ENCODE peak calls at places on chromosomes 7 and 10, in six cellular contexts. G is ovary, A is Peyer's patch, P is A549, B is endothelial cell of umbilical vein, F is GM12878. N is an unnamed sample.

GRCh38 chr10:97023401-97024180 is 162.2 kb downstream of the SLIT1 start:
- DNase-seq in G (no peak), A (no peak), P (no peak), B (no peak), F (no peak), N (no peak)

GRCh38 chr10:7563368-7563767 is 103.4 kb downstream of the ITIH5 start:
- DNase-seq in G (peak; percentile 71), A (peak; percentile 23), P (no peak), B (no peak), F (no peak), N (no peak)

GRCh38 chr10:37754538-37755323 is 102.7 kb downstream of the ZNF248 start:
- DNase-seq in G (no peak), A (no peak), P (peak; percentile 72), B (no peak), F (no peak), N (peak; percentile 15)

GRCh38 chr10:123998197-123999141 is 94.9 kb downstream of the CHST15 start:
- DNase-seq in G (no peak), A (no peak), P (no peak), B (no peak), F (no peak), N (no peak)

GRCh38 chr10:80202934-80203834 is 2.2 kb downstream of the ANXA11 start:
- DNase-seq in G (peak; percentile 54), A (peak; percentile 74), P (peak; percentile 75), B (peak; percentile 65), F (peak; percentile 55), N (peak; percentile 93)

GRCh38 chr7:1767524-1767923 is 97.4 kb downstream of the ELFN1 start:
- DNase-seq in G (no peak), A (no peak), P (peak; percentile 36), B (no peak), F (no peak), N (no peak)

GRCh38 chr10:62050941-62051433 is 149.5 kb downstream of the ARID5B start:
- DNase-seq in G (peak; percentile 55), A (peak; percentile 64), P (peak; percentile 81), B (peak; percentile 88), F (peak; percentile 67), N (peak; percentile 66)

GRCh38 chr10:127934383-127934782 is 27.5 kb downstream of the PTPRE start:
- DNase-seq in G (no peak), A (no peak), P (no peak), B (no peak), F (no peak), N (no peak)

GRCh38 chr7:112263519-112263918 is 57.0 kb downstream of the ZNF277 start:
- DNase-seq in G (no peak), A (no peak), P (no peak), B (no peak), F (no peak), N (no peak)

GRCh38 chr7:5421626-5422323 is 1.9 kb downstream of the TNRC18 start:
- DNase-seq in G (peak; percentile 73), A (no peak), P (peak; percentile 72), B (peak; percentile 61), F (no peak), N (no peak)

GRCh38 chr7:137774793-137775201 is 72.0 kb downstream of the DGKI start:
- DNase-seq in G (no peak), A (no peak), P (no peak), B (peak; percentile 19), F (no peak), N (peak; percentile 7)

GRCh38 chr10:78199019-78199418 is 165.4 kb downstream of the RPS24 start:
- DNase-seq in G (no peak), A (no peak), P (no peak), B (no peak), F (no peak), N (no peak)

GRCh38 chr10:34651796-34652195 is 163.3 kb downstream of the PARD3 start:
- DNase-seq in G (no peak), A (no peak), P (no peak), B (no peak), F (no peak), N (no peak)

GRCh38 chr10:93707623-93708022 is 5.2 kb upstream of the FRA10AC1 start:
- DNase-seq in G (no peak), A (no peak), P (no peak), B (no peak), F (no peak), N (no peak)

GRCh38 chr10:106555599-106555998 is 608.9 kb downstream of the SORCS1 start:
- DNase-seq in G (no peak), A (no peak), P (no peak), B (no peak), F (no peak), N (no peak)

GRCh38 chr7:2811476-2812118 is 32.5 kb downstream of the GNA12 start:
- DNase-seq in G (peak; percentile 64), A (no peak), P (no peak), B (no peak), F (no peak), N (no peak)

GRCh38 chr10:127986543-127987466 is 79.9 kb downstream of the PTPRE start:
- DNase-seq in G (no peak), A (no peak), P (no peak), B (peak; percentile 77), F (no peak), N (no peak)

GRCh38 chr10:52491246-52492000 is 177.3 kb downstream of the DKK1 start:
- DNase-seq in G (no peak), A (no peak), P (no peak), B (peak; percentile 35), F (no peak), N (no peak)

GRCh38 chr10:124912487-124912886 is 29.4 kb upstream of the ZRANB1 start:
- DNase-seq in G (no peak), A (no peak), P (no peak), B (no peak), F (no peak), N (no peak)

GRCh38 chr7:64795176-64795575 is 948 bp downstream of the ZNF138 start:
- DNase-seq in G (no peak), A (no peak), P (no peak), B (no peak), F (no peak), N (no peak)

GRCh38 chr7:84688671-84689070 is 494.1 kb upstream of the SEMA3A start:
- DNase-seq in G (no peak), A (no peak), P (no peak), B (peak; percentile 75), F (no peak), N (no peak)

GRCh38 chr10:115936926-115937755 is 335.9 kb downstream of the GFRA1 start:
- DNase-seq in G (no peak), A (no peak), P (no peak), B (peak; percentile 21), F (no peak), N (no peak)

GRCh38 chr7:16929146-16929762 is 47.5 kb upstream of the AGR3 start:
- DNase-seq in G (no peak), A (no peak), P (no peak), B (no peak), F (peak; percentile 28), N (no peak)

GRCh38 chr7:28207486-28208158 is 27.0 kb upstream of the JAZF1 start:
- DNase-seq in G (no peak), A (no peak), P (no peak), B (peak; percentile 78), F (peak; percentile 41), N (no peak)

GRCh38 chr10:28089467-28089866 is 90.6 kb upstream of the ODAD2 start:
- DNase-seq in G (no peak), A (no peak), P (no peak), B (peak; percentile 63), F (no peak), N (peak; percentile 25)

GRCh38 chr7:94223375-94224084 is 171.2 kb upstream of the COL1A2 start:
- DNase-seq in G (no peak), A (no peak), P (peak; percentile 75), B (peak; percentile 77), F (no peak), N (peak; percentile 9)

GRCh38 chr7:115356139-115356746 is 434.3 kb downstream of the MDFIC start:
- DNase-seq in G (no peak), A (no peak), P (peak; percentile 27), B (peak; percentile 16), F (no peak), N (no peak)

GRCh38 chr10:100710151-100710871 is 35.1 kb upstream of the PAX2 start:
- DNase-seq in G (no peak), A (no peak), P (no peak), B (no peak), F (no peak), N (no peak)

GRCh38 chr10:57964371-57964770 is 303.3 kb downstream of the IPMK start:
- DNase-seq in G (no peak), A (no peak), P (peak; percentile 33), B (no peak), F (no peak), N (peak; percentile 44)

GRCh38 chr10:32954080-32954479 is 4.0 kb downstream of the ITGB1 start:
- DNase-seq in G (no peak), A (no peak), P (peak; percentile 72), B (no peak), F (no peak), N (no peak)

GRCh38 chr10:96395931-96396877 is 37.4 kb upstream of the OPALIN start:
- DNase-seq in G (peak; percentile 65), A (peak; percentile 49), P (peak; percentile 73), B (peak; percentile 64), F (no peak), N (peak; percentile 80)

GRCh38 chr10:93071177-93071472 is 2.6 kb upstream of the CYP26A1 start:
- DNase-seq in G (no peak), A (no peak), P (no peak), B (no peak), F (no peak), N (no peak)

GRCh38 chr10:73248259-73248724 is 1.2 kb upstream of the DNAJC9 start:
- DNase-seq in G (no peak), A (no peak), P (no peak), B (no peak), F (no peak), N (no peak)

GRCh38 chr10:77648472-77648871 is 10.9 kb upstream of the KCNMA1 start:
- DNase-seq in G (no peak), A (no peak), P (no peak), B (no peak), F (no peak), N (no peak)

GRCh38 chr10:69650589-69651261 is 20.7 kb downstream of the FAM241B start:
- DNase-seq in G (no peak), A (no peak), P (no peak), B (no peak), F (no peak), N (no peak)

GRCh38 chr7:107505997-107506682 is 36.3 kb downstream of the GPR22 start:
- DNase-seq in G (no peak), A (no peak), P (no peak), B (no peak), F (no peak), N (no peak)
- TF ChIP-seq POLR2A in G (no peak), A (no peak), P (no peak), B (no peak), F (no peak), N (no peak)

GRCh38 chr7:73549176-73549575 is 8.3 kb downstream of the BCL7B start:
- DNase-seq in G (no peak), A (no peak), P (no peak), B (no peak), F (no peak), N (no peak)
- TF ChIP-seq POLR2A in G (no peak), A (no peak), P (no peak), B (no peak), F (no peak), N (no peak)

GRCh38 chr10:74585231-74586087 is 240.9 kb upstream of the KAT6B start:
- DNase-seq in G (peak; percentile 24), A (peak; percentile 35), P (no peak), B (peak; percentile 62), F (peak; percentile 96), N (no peak)
- TF ChIP-seq POLR2A in G (no peak), A (no peak), P (no peak), B (no peak), F (no peak), N (no peak)

GRCh38 chr10:11611248-11612003 is at the start of gene USP6NL:
- DNase-seq in G (peak; percentile 90), A (peak; percentile 71), P (peak; percentile 83), B (peak; percentile 88), F (no peak), N (peak; percentile 82)
- TF ChIP-seq POLR2A in G (peak; percentile 28), A (peak; percentile 86), P (peak; percentile 58), B (peak; percentile 64), F (peak; percentile 74), N (peak; percentile 37)